ENCODE peak calls at places on chromosomes 13 and 19, in six cellular contexts. One of them, this sample, is unnamed.

GRCh38 chr19:934865-935422 is 9.1 kb downstream of the ARID3A start:
- DNase-seq in Calu3: peak; percentile 86
- DNase-seq in caudate nucleus: no peak
- DNase-seq in left lung: peak; percentile 97
- DNase-seq in stomach: peak; percentile 97
- DNase-seq in T-helper 2 cell: no peak
- DNase-seq in this sample: no peak

GRCh38 chr19:5632657-5633056 is 9.8 kb downstream of the SAFB start:
- DNase-seq in Calu3: no peak
- DNase-seq in caudate nucleus: no peak
- DNase-seq in left lung: no peak
- DNase-seq in stomach: no peak
- DNase-seq in T-helper 2 cell: no peak
- DNase-seq in this sample: no peak

GRCh38 chr13:51455532-51455931 is 2.7 kb upstream of the INTS6 start:
- DNase-seq in Calu3: no peak
- DNase-seq in caudate nucleus: no peak
- DNase-seq in left lung: no peak
- DNase-seq in stomach: no peak
- DNase-seq in T-helper 2 cell: no peak
- DNase-seq in this sample: no peak

GRCh38 chr19:40231544-40232424 is 5.3 kb upstream of the CCNP start:
- DNase-seq in Calu3: peak; percentile 40
- DNase-seq in caudate nucleus: no peak
- DNase-seq in left lung: no peak
- DNase-seq in stomach: no peak
- DNase-seq in T-helper 2 cell: no peak
- DNase-seq in this sample: peak; percentile 29

GRCh38 chr13:20702945-20703784 is at the start of gene IL17D:
- DNase-seq in Calu3: peak; percentile 25
- DNase-seq in caudate nucleus: no peak
- DNase-seq in left lung: peak; percentile 82
- DNase-seq in stomach: no peak
- DNase-seq in T-helper 2 cell: peak; percentile 55
- DNase-seq in this sample: peak; percentile 16

GRCh38 chr13:31625115-31625514 is 114.2 kb upstream of the RXFP2 start:
- DNase-seq in Calu3: no peak
- DNase-seq in caudate nucleus: no peak
- DNase-seq in left lung: no peak
- DNase-seq in stomach: no peak
- DNase-seq in T-helper 2 cell: no peak
- DNase-seq in this sample: no peak

GRCh38 chr13:43787998-43788397 is 1.2 kb upstream of the ENOX1 start:
- DNase-seq in Calu3: peak; percentile 52
- DNase-seq in caudate nucleus: no peak
- DNase-seq in left lung: no peak
- DNase-seq in stomach: no peak
- DNase-seq in T-helper 2 cell: no peak
- DNase-seq in this sample: no peak

GRCh38 chr19:3504723-3505122 is 1.4 kb upstream of the FZR1 start:
- DNase-seq in Calu3: no peak
- DNase-seq in caudate nucleus: no peak
- DNase-seq in left lung: no peak
- DNase-seq in stomach: no peak
- DNase-seq in T-helper 2 cell: no peak
- DNase-seq in this sample: no peak